ENCODE peak calls at places on chromosomes 16 and 17, in four cellular contexts. K is SK-N-SH, U is K562, Z is GM12878. A is an unnamed sample.

GRCh38 chr17:66691644-66692500 is 143.0 kb upstream of the CACNG5 start:
- DNase-seq in U (no peak), Z (no peak), K (no peak), A (no peak)

GRCh38 chr16:73326770-73327470 is 279.0 kb upstream of the ZFHX3 start:
- DNase-seq in U (no peak), Z (no peak), K (no peak), A (no peak)

GRCh38 chr17:77323413-77324171 is 182.8 kb downstream of the SEC14L1 start:
- DNase-seq in Z (no peak), K (peak; percentile 61), U (peak; percentile 77), A (no peak)

GRCh38 chr16:80007216-80007615 is 406.7 kb upstream of the MAF start:
- DNase-seq in Z (no peak), K (no peak), U (no peak), A (no peak)

GRCh38 chr16:88713568-88714419 is 7.5 kb downstream of the CTU2 start:
- DNase-seq in U (peak; percentile 54), K (no peak), Z (no peak), A (no peak)

GRCh38 chr16:22388101-22388644 is 13.8 kb upstream of the CDR2 start:
- DNase-seq in K (no peak), U (no peak), Z (no peak), A (no peak)

GRCh38 chr17:146983-147761 is 9.8 kb downstream of the SCGB1C2 start:
- DNase-seq in U (no peak), Z (no peak), K (no peak), A (peak; percentile 34)

GRCh38 chr17:58278661-58279015 is 2.1 kb downstream of the MPO start:
- DNase-seq in U (peak; percentile 8), Z (no peak), K (peak; percentile 58), A (no peak)

GRCh38 chr17:67461228-67461780 is 84.2 kb downstream of the PITPNC1 start:
- DNase-seq in K (no peak), Z (no peak), U (no peak), A (no peak)

GRCh38 chr17:80465316-80465974 is 11.0 kb downstream of the NPTX1 start:
- DNase-seq in K (no peak), U (no peak), Z (no peak), A (no peak)

GRCh38 chr16:1245452-1246005 is 5.0 kb downstream of the TPSAB1 start:
- DNase-seq in Z (no peak), K (no peak), U (no peak), A (no peak)

GRCh38 chr17:17384961-17385360 is 81.8 kb downstream of the NT5M start:
- DNase-seq in Z (no peak), U (no peak), K (no peak), A (no peak)

GRCh38 chr17:20063665-20064648 is 54.8 kb downstream of the SPECC1 start:
- DNase-seq in Z (peak; percentile 76), U (no peak), K (no peak), A (no peak)

GRCh38 chr17:20071824-20072691 is 62.9 kb downstream of the SPECC1 start:
- DNase-seq in U (no peak), Z (no peak), K (no peak), A (no peak)

GRCh38 chr17:20068445-20068844 is 59.3 kb downstream of the SPECC1 start:
- DNase-seq in U (no peak), Z (no peak), K (no peak), A (no peak)

DNA sequence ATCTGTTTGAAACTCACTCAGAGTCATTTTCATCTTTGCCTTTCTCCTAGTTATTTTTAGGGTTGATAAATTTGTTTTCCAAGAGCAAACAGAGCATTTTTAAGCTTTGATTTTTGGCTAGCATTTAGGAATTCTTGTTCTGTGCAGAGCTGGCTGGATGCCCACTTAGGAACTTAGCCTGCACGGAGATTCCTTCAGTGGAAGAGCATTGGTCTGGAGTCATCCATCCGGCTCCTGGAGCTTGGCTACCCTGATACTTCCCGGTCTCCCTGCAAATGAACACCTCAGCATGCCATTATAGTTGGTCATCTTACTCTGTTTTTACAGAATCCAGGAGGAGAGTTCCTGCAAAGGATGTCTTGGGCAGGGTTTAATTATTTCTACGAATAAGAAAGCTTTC is 57.1 kb downstream of the SPECC1 start:
- DNase-seq in K (no peak), U (no peak), Z (no peak), A (no peak)
- H3K4me2 ChIP-seq in K (peak overlapping the region; percentile 67), U (no peak overlapping the region), Z (no peak overlapping the region), A (no peak overlapping the region)

GRCh38 chr17:31533546-31534155 is 142.2 kb downstream of the RAB11FIP4 start:
- DNase-seq in K (peak; percentile 81), U (peak; percentile 76), Z (no peak), A (no peak)
- TF ChIP-seq NRF1 in K (no peak), U (no peak), Z (no peak), A (no peak)

GRCh38 chr16:85328665-85329058 is 216.4 kb upstream of the CIBAR2 start:
- DNase-seq in K (no peak), U (peak; percentile 67), Z (no peak), A (peak; percentile 87)
- H3K4me2 ChIP-seq in K (no peak overlapping the region), U (peak overlapping the region; percentile 70), Z (no peak overlapping the region), A (peak overlapping the region; percentile 64)

GRCh38 chr17:52790359-52790955 is 631.9 kb upstream of the CA10 start:
- DNase-seq in Z (no peak), K (no peak), U (no peak), A (no peak)
- TF ChIP-seq NRF1 in Z (no peak), K (no peak), U (no peak), A (no peak)

DNA sequence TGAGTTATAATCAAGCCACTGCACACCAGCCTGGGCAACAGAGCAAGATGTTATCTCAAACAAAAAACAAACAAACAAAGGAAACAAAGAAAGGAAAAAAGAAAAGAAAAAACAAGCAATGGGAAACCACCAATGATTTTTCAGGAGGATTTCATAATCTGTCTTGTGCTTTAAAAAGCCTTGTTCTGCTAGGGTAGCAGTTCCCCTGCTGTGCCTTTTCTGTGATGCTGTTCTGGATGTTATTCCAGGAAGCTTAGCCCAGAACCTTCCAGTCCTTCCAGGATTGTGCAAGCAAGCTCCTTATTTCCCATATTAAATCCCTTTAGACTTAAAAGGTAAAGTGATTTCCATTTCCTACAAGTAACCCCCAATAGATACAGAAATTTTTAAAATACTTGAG is 171.1 kb downstream of the ABCC12 start:
- DNase-seq in K (no peak), Z (no peak), U (no peak), A (no peak)
- H3K4me2 ChIP-seq in K (no peak overlapping the region), Z (no peak overlapping the region), U (no peak overlapping the region), A (no peak overlapping the region)

DNA sequence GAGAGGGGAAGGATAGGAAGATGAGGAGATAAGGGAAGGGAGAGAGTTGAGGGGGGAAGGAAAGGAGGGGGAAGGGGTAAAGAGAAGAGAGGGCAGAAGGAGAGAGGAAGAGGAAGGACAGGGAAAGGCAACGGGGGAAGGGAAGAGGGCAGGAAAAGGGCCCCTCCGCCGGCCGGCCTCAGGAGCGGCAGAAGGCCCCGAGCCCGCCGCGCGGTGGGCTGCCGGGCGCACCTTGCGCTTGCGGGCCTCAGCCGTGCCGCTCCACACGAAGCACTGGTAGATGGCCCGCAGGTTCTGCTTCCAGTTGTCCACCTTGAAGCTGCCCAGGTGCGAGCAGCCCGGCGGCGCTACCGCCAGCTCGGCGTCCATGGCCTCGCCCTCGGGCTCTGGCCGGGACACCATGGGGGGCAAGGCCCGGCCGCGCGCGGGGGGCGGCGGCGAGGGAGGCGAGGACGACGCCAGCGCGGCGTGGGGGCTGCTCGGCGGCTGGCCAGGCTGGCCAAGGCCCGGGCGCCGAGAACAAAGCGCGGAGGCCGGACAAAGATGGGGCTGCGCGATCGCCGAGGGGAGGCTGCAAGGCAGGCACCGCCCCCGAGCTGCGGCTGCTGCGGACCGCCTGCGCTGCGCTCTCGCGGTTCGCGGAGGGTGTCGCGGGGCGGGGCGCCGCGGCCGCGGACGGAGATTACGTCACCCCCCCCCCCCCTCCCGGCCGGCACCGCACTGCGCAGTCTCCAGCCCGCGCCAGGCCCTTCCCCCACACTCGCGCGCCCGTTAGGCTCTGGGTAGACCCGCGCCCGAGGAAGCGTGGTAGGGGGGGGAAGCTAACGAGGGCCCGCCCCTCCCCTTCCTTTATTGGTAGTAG is at the start of gene USP22:
- DNase-seq in U (no peak), Z (no peak), K (peak; percentile 92), A (no peak)
- TF ChIP-seq NRF1 in U (peak; percentile 90), Z (peak; percentile 62), K (peak; percentile 75), A (peak; percentile 39)

A was measured in H1.